ENCODE peak calls at places on chromosome 15, in six cellular contexts. One of them, this sample, is unnamed.

GRCh38 chr15:39199076-39199475 is 381.8 kb upstream of the THBS1 start:
- DNase-seq in hepatocyte: no peak
- DNase-seq in mesenteric fat pad: no peak
- DNase-seq in fibroblast of pulmonary artery: no peak
- DNase-seq in CD4-positive, CD25-positive, alpha-beta regulatory T cell: no peak
- DNase-seq in naive B cell: no peak
- DNase-seq in this sample: peak; percentile 11

GRCh38 chr15:81751321-81751720 is 294.5 kb downstream of the MEX3B start:
- DNase-seq in mesenteric fat pad: no peak
- DNase-seq in CD4-positive, CD25-positive, alpha-beta regulatory T cell: no peak
- DNase-seq in fibroblast of pulmonary artery: no peak
- DNase-seq in hepatocyte: no peak
- DNase-seq in naive B cell: no peak
- DNase-seq in this sample: no peak

GRCh38 chr15:62432702-62433398 is 267.8 kb upstream of the C2CD4B start:
- DNase-seq in naive B cell: no peak
- DNase-seq in hepatocyte: no peak
- DNase-seq in fibroblast of pulmonary artery: no peak
- DNase-seq in mesenteric fat pad: peak; percentile 51
- DNase-seq in CD4-positive, CD25-positive, alpha-beta regulatory T cell: no peak
- DNase-seq in this sample: peak; percentile 33

GRCh38 chr15:35481992-35482391 is 64.0 kb downstream of the DPH6 start:
- DNase-seq in naive B cell: no peak
- DNase-seq in hepatocyte: peak; percentile 47
- DNase-seq in fibroblast of pulmonary artery: peak; percentile 69
- DNase-seq in CD4-positive, CD25-positive, alpha-beta regulatory T cell: no peak
- DNase-seq in mesenteric fat pad: no peak
- DNase-seq in this sample: no peak

GRCh38 chr15:40959331-40960141 is 6.3 kb downstream of the CHAC1 start:
- DNase-seq in CD4-positive, CD25-positive, alpha-beta regulatory T cell: no peak
- DNase-seq in naive B cell: no peak
- DNase-seq in fibroblast of pulmonary artery: no peak
- DNase-seq in mesenteric fat pad: no peak
- DNase-seq in hepatocyte: no peak
- DNase-seq in this sample: no peak

GRCh38 chr15:101112336-101113113 is 139.3 kb downstream of the CHSY1 start:
- DNase-seq in hepatocyte: no peak
- DNase-seq in fibroblast of pulmonary artery: no peak
- DNase-seq in mesenteric fat pad: no peak
- DNase-seq in naive B cell: no peak
- DNase-seq in CD4-positive, CD25-positive, alpha-beta regulatory T cell: no peak
- DNase-seq in this sample: no peak

GRCh38 chr15:44207643-44208042 is 12.6 kb upstream of the FRMD5 start:
- DNase-seq in fibroblast of pulmonary artery: peak; percentile 71
- DNase-seq in hepatocyte: no peak
- DNase-seq in naive B cell: no peak
- DNase-seq in mesenteric fat pad: no peak
- DNase-seq in CD4-positive, CD25-positive, alpha-beta regulatory T cell: no peak
- DNase-seq in this sample: no peak

GRCh38 chr15:86623236-86623635 is 543.6 kb downstream of the AGBL1 start:
- DNase-seq in naive B cell: no peak
- DNase-seq in mesenteric fat pad: no peak
- DNase-seq in hepatocyte: no peak
- DNase-seq in fibroblast of pulmonary artery: no peak
- DNase-seq in CD4-positive, CD25-positive, alpha-beta regulatory T cell: no peak
- DNase-seq in this sample: no peak

GRCh38 chr15:71471347-71471746 is 339.0 kb upstream of the NR2E3 start:
- DNase-seq in fibroblast of pulmonary artery: no peak
- DNase-seq in hepatocyte: peak; percentile 17
- DNase-seq in CD4-positive, CD25-positive, alpha-beta regulatory T cell: no peak
- DNase-seq in mesenteric fat pad: no peak
- DNase-seq in naive B cell: no peak
- DNase-seq in this sample: no peak

GRCh38 chr15:93087825-93088199 is 1.2 kb downstream of the RGMA start:
- DNase-seq in CD4-positive, CD25-positive, alpha-beta regulatory T cell: peak; percentile 18
- DNase-seq in fibroblast of pulmonary artery: peak; percentile 63
- DNase-seq in hepatocyte: peak; percentile 73
- DNase-seq in naive B cell: peak; percentile 25
- DNase-seq in mesenteric fat pad: no peak
- DNase-seq in this sample: peak; percentile 71

GRCh38 chr15:99249270-99249817 is at the start of gene TTC23:
- DNase-seq in hepatocyte: peak; percentile 73
- DNase-seq in naive B cell: no peak
- DNase-seq in mesenteric fat pad: no peak
- DNase-seq in fibroblast of pulmonary artery: peak; percentile 92
- DNase-seq in CD4-positive, CD25-positive, alpha-beta regulatory T cell: no peak
- DNase-seq in this sample: peak; percentile 54

GRCh38 chr15:28909958-28910500 is 24.3 kb downstream of the APBA2 start:
- DNase-seq in CD4-positive, CD25-positive, alpha-beta regulatory T cell: no peak
- DNase-seq in mesenteric fat pad: no peak
- DNase-seq in naive B cell: no peak
- DNase-seq in hepatocyte: no peak
- DNase-seq in fibroblast of pulmonary artery: no peak
- DNase-seq in this sample: no peak

GRCh38 chr15:58179741-58180381 is 41.7 kb downstream of the AQP9 start:
- DNase-seq in hepatocyte: no peak
- DNase-seq in fibroblast of pulmonary artery: peak; percentile 64
- DNase-seq in naive B cell: no peak
- DNase-seq in CD4-positive, CD25-positive, alpha-beta regulatory T cell: no peak
- DNase-seq in mesenteric fat pad: no peak
- DNase-seq in this sample: no peak

GRCh38 chr15:68275165-68275746 is 2.3 kb upstream of the FEM1B start:
- DNase-seq in naive B cell: no peak
- DNase-seq in mesenteric fat pad: no peak
- DNase-seq in hepatocyte: peak; percentile 30
- DNase-seq in fibroblast of pulmonary artery: no peak
- DNase-seq in CD4-positive, CD25-positive, alpha-beta regulatory T cell: no peak
- DNase-seq in this sample: no peak

GRCh38 chr15:57373882-57374276 is 2.4 kb upstream of the CGNL1 start:
- DNase-seq in naive B cell: no peak
- DNase-seq in fibroblast of pulmonary artery: no peak
- DNase-seq in hepatocyte: no peak
- DNase-seq in mesenteric fat pad: no peak
- DNase-seq in CD4-positive, CD25-positive, alpha-beta regulatory T cell: no peak
- DNase-seq in this sample: no peak

This sample was measured in heart right ventricle.